ENCODE peak calls at places on chromosomes 7 and 10, in five cellular contexts. V is HEK293T, N is NT2/D1, T is GM12878, H is HepG2. I is an unnamed sample.

GRCh38 chr10:31051703-31052102 is 20.0 kb upstream of the ZNF438 start:
- DNase-seq in T (no peak), N (no peak), V (no peak), H (no peak), I (no peak)

GRCh38 chr10:83943920-83944319 is 195.4 kb upstream of the GHITM start:
- DNase-seq in H (no peak), T (no peak), N (no peak), V (no peak), I (no peak)

GRCh38 chr7:30531286-30531685 is 26.7 kb upstream of the GGCT start:
- DNase-seq in H (no peak), N (no peak), V (no peak), T (no peak), I (no peak)

GRCh38 chr10:90047243-90047729 is 345.9 kb downstream of the KIF20B start:
- DNase-seq in V (no peak), N (no peak), H (no peak), T (peak), I (no peak)

GRCh38 chr10:34049887-34050286 is 715.4 kb upstream of the NRP1 start:
- DNase-seq in T (no peak), H (no peak), V (no peak), N (no peak), I (no peak)

GRCh38 chr7:20170626-20171025 is 46.6 kb downstream of the MACC1 start:
- DNase-seq in V (no peak), T (no peak), H (no peak), N (no peak), I (no peak)

GRCh38 chr7:148650232-148650858 is 48.4 kb upstream of the CUL1 start:
- DNase-seq in N (no peak), H (no peak), T (no peak), V (no peak), I (no peak)

GRCh38 chr7:80218723-80219122 is 84.1 kb downstream of the GNAI1 start:
- DNase-seq in T (no peak), V (no peak), N (no peak), H (peak), I (no peak)

GRCh38 chr7:13742719-13743640 is 246.5 kb downstream of the ETV1 start:
- DNase-seq in H (no peak), V (peak), N (peak), T (no peak), I (no peak)

GRCh38 chr10:89904755-89905154 is 203.4 kb downstream of the KIF20B start:
- DNase-seq in V (no peak), H (no peak), N (no peak), T (no peak), I (no peak)

GRCh38 chr10:59047957-59048618 is 128.4 kb upstream of the PHYHIPL start:
- DNase-seq in H (no peak), N (no peak), V (no peak), T (peak), I (no peak)

GRCh38 chr10:93652857-93653256 is 40.5 kb downstream of the PDE6C start:
- DNase-seq in H (no peak), N (no peak), V (no peak), T (no peak), I (no peak)

GRCh38 chr10:36669615-36670325 is 455.6 kb upstream of the ANKRD30A start:
- DNase-seq in N (no peak), H (no peak), T (no peak), V (no peak), I (no peak)

GRCh38 chr10:63264852-63265617 is 131.9 kb downstream of the NRBF2 start:
- DNase-seq in T (no peak), H (peak), V (peak), N (peak), I (no peak)

GRCh38 chr7:144768633-144769032 is 67.2 kb downstream of the TPK1 start:
- DNase-seq in H (no peak), N (no peak), V (no peak), T (no peak), I (no peak)

GRCh38 chr10:48450811-48451466 is 144.5 kb downstream of the MAPK8 start:
- DNase-seq in N (no peak), V (no peak), T (no peak), H (no peak), I (no peak)

GRCh38 chr7:73885975-73886798 is 25.2 kb downstream of the TMEM270 start:
- DNase-seq in V (no peak), H (no peak), N (no peak), T (no peak), I (no peak)

GRCh38 chr7:80392229-80393169 is 119.4 kb downstream of the GNAT3 start:
- DNase-seq in N (no peak), T (no peak), V (no peak), H (peak), I (no peak)

GRCh38 chr10:66747451-66747850 is 178.4 kb upstream of the LRRTM3 start:
- DNase-seq in N (no peak), H (no peak), V (no peak), T (no peak), I (no peak)

GRCh38 chr7:108303332-108303731 is 152.9 kb downstream of the NRCAM start:
- DNase-seq in H (no peak), V (no peak), N (no peak), T (no peak), I (no peak)

GRCh38 chr10:61779950-61780659 is 117.4 kb downstream of the CABCOCO1 start:
- DNase-seq in V (peak), H (no peak), N (no peak), T (no peak), I (no peak)

GRCh38 chr7:116652793-116653192 is 19.2 kb upstream of the MET start:
- DNase-seq in V (no peak), T (no peak), H (no peak), N (no peak), I (no peak)

GRCh38 chr7:98420966-98421612 is 20.2 kb upstream of the BAIAP2L1 start:
- DNase-seq in V (peak), H (peak), N (peak), T (no peak), I (peak)
- TF ChIP-seq SUZ12 in V (no peak), H (no peak), N (no peak), T (no peak), I (no peak)

GRCh38 chr10:69648461-69648860 is 18.4 kb downstream of the FAM241B start:
- DNase-seq in V (no peak), N (no peak), H (no peak), T (no peak), I (no peak)
- TF ChIP-seq SUZ12 in V (no peak), N (no peak), H (no peak), T (no peak), I (no peak)

GRCh38 chr7:158452331-158452730 is 135.3 kb downstream of the PTPRN2 start:
- DNase-seq in V (no peak), H (no peak), T (no peak), N (no peak), I (no peak)
- TF ChIP-seq SUZ12 in V (no peak), H (no peak), T (no peak), N (no peak), I (no peak)

DNA sequence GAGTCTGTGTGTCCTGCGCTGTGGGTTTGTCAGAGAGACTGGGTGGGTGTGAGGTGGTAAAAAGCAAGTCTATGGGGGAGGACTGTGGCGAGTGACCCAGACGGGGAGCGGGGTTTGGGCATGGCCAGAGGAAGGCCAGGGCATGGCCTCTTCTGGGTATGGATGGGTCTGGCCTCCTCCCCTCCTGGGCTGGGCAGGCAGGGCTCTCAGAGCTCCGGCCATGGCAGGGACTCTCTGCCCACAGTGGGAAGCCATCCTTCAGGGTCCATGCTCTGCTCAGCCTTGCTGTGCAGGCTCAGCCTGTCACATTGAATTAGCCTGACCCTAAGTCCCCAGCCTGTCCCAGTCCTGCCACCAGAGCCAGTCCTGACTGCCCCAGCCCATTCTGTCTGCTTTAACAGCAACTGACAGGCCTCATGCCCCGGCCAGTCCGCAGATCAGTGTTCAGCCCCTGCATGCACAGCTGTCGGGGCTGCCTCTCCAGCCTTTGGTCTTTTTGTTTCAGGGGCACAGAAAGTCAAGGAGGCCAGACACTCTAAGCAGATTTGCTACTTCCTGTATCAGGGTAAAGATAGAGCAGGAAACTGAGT is 7.9 kb downstream of the ANTXRL start:
- DNase-seq in T (no peak), H (no peak), N (no peak), V (no peak), I (no peak)
- TF ChIP-seq SUZ12 in T (no peak), H (no peak), N (no peak), V (no peak), I (no peak)

I was measured in H1.